ENCODE peak calls at places on chromosome 18, in eight cellular contexts. K, E, I, Y, U, G, Q and T are unnamed samples.

GRCh38 chr18:45324489-45325111 is 290.7 kb upstream of the SLC14A2 start:
- DNase-seq in K (peak), E (peak), I (peak), Y (peak), U (peak), G (peak), Q (no peak), T (no peak)

GRCh38 chr18:58213931-58214431 is 170.0 kb downstream of the NEDD4L start:
- DNase-seq in K (peak), E (no peak), I (peak), Y (peak), U (no peak), G (no peak), Q (no peak), T (no peak)

GRCh38 chr18:37598966-37599896 is 33.6 kb upstream of the CELF4 start:
- DNase-seq in K (no peak), E (no peak), I (no peak), Y (no peak), U (no peak), G (no peak), Q (no peak), T (no peak)

GRCh38 chr18:56165601-56166355 is 472.6 kb downstream of the TXNL1 start:
- DNase-seq in K (no peak), E (no peak), I (no peak), Y (peak), U (no peak), G (no peak), Q (no peak), T (no peak)

GRCh38 chr18:10420561-10421352 is 33.7 kb upstream of the APCDD1 start:
- DNase-seq in K (peak), E (no peak), I (no peak), Y (peak), U (no peak), G (no peak), Q (no peak), T (no peak)

GRCh38 chr18:52541056-52541455 is 201.1 kb downstream of the DCC start:
- DNase-seq in K (no peak), E (no peak), I (no peak), Y (no peak), U (no peak), G (no peak), Q (no peak), T (no peak)

GRCh38 chr18:48452863-48453323 is 43.7 kb upstream of the ZBTB7C start:
- DNase-seq in K (peak), E (no peak), I (no peak), Y (peak), U (peak), G (no peak), Q (no peak), T (no peak)

GRCh38 chr18:49613741-49614151 is 51.9 kb downstream of the LIPG start:
- DNase-seq in K (no peak), E (no peak), I (no peak), Y (peak), U (no peak), G (no peak), Q (no peak), T (no peak)

GRCh38 chr18:12012697-12013096 is 31.4 kb downstream of the IMPA2 start:
- DNase-seq in K (no peak), E (no peak), I (no peak), Y (no peak), U (no peak), G (no peak), Q (no peak), T (no peak)

GRCh38 chr18:35661483-35662146 is 80.1 kb downstream of the GALNT1 start:
- DNase-seq in K (no peak), E (no peak), I (no peak), Y (peak), U (no peak), G (no peak), Q (no peak), T (no peak)

GRCh38 chr18:70181015-70181414 is 24.5 kb downstream of the RTTN start:
- DNase-seq in K (peak), E (no peak), I (peak), Y (peak), U (no peak), G (no peak), Q (peak), T (no peak)

GRCh38 chr18:59961086-59961485 is 61.3 kb downstream of the PMAIP1 start:
- DNase-seq in K (no peak), E (no peak), I (no peak), Y (no peak), U (no peak), G (no peak), Q (no peak), T (no peak)

GRCh38 chr18:54260376-54261072 is 8.8 kb upstream of the POLI start:
- DNase-seq in K (peak), E (no peak), I (no peak), Y (no peak), U (no peak), G (no peak), Q (no peak), T (no peak)

GRCh38 chr18:54263904-54264336 is 5.4 kb upstream of the POLI start:
- DNase-seq in K (no peak), E (no peak), I (no peak), Y (no peak), U (no peak), G (no peak), Q (no peak), T (no peak)

GRCh38 chr18:54267688-54268087 is 1.6 kb upstream of the POLI start:
- DNase-seq in K (no peak), E (no peak), I (no peak), Y (no peak), U (no peak), G (no peak), Q (no peak), T (no peak)

GRCh38 chr18:54257015-54257414 is 12.3 kb upstream of the POLI start:
- DNase-seq in K (peak), E (no peak), I (no peak), Y (no peak), U (no peak), G (no peak), Q (no peak), T (peak)

GRCh38 chr18:54261894-54262293 is 7.4 kb upstream of the POLI start:
- DNase-seq in K (no peak), E (no peak), I (no peak), Y (no peak), U (no peak), G (no peak), Q (no peak), T (no peak)
- H3K9ac ChIP-seq in K (no peak), E (no peak), I (no peak), Y (no peak), U (no peak), G (no peak), Q (no peak), T (no peak)

GRCh38 chr18:50671376-50671775 is 111.5 kb downstream of the MAPK4 start:
- DNase-seq in K (no peak), E (no peak), I (no peak), Y (no peak), U (no peak), G (no peak), Q (no peak), T (no peak)
- H3K27ac ChIP-seq in K (no peak), E (no peak), I (no peak), Y (no peak), U (no peak), G (no peak), Q (no peak), T (no peak)

DNA sequence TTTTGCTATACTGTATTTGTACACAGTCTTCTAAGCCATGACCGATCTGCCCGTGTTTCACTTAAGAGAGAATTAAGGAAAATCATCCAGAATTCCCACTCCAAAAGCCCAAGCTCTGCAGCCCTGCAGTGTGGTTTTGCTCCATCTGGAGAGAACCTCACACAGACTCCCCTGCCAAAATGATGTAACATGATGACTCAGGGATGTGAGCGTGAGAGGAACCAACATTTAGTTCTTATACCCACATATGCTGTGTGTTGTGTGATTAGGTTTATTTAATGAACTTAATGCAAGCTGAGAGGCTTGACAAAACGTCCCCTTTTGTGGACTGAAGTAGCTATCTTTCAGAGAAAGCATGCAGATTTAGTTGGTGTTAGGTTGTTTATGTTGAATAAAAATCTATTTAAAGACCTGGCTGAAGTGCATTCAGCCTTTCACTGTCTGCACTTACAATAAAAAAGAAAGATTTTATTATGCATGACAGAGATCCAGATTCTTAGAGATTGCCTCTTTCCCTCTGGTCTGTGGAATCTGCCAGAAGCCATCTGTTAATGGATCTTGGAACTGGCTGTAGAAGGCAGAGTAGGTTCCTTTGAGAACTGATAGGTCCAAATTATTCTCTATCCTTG is 6.3 kb downstream of the RAB12 start:
- DNase-seq in K (peak), E (no peak), I (peak), Y (peak), U (no peak), G (no peak), Q (no peak), T (peak)
- H3K9ac ChIP-seq in K (peak), E (no peak), I (peak), Y (no peak), U (no peak), G (no peak), Q (no peak), T (peak)

GRCh38 chr18:43735570-43735969 is 458.3 kb upstream of the SYT4 start:
- DNase-seq in K (no peak), E (no peak), I (no peak), Y (peak), U (no peak), G (no peak), Q (no peak), T (no peak)
- H3K27ac ChIP-seq in K (no peak), E (no peak), I (no peak), Y (no peak), U (no peak), G (no peak), Q (no peak), T (no peak)

DNA sequence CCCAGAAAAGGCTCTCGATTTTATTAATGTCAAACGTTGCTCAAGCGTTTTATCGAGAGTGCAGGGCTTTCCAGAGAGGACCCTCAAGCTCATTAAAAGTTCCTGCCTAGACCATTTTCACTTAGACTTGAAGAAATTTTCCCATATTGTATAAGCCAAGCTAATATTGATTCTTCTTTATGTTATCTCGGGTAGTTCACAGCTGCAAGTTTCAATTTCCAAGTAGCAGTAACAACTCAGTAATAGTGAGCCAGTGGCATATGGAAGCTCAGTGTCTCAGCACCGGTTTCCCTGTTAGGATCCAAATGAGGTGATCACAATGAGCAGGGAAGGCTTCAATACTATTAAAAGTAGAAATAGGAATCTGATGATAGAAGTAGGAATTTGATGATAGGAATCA is 274.5 kb downstream of the TMX3 start:
- DNase-seq in K (peak), E (no peak), I (no peak), Y (no peak), U (no peak), G (no peak), Q (no peak), T (no peak)
- H3K9ac ChIP-seq in K (peak), E (no peak), I (peak), Y (no peak), U (no peak), G (no peak), Q (no peak), T (no peak)

GRCh38 chr18:27143580-27144287 is 41.4 kb downstream of the CHST9 start:
- DNase-seq in K (no peak), E (no peak), I (no peak), Y (no peak), U (peak), G (peak), Q (no peak), T (no peak)

GRCh38 chr18:27141876-27142275 is 43.2 kb downstream of the CHST9 start:
- DNase-seq in K (no peak), E (no peak), I (no peak), Y (no peak), U (no peak), G (no peak), Q (no peak), T (no peak)

GRCh38 chr18:27142891-27143290 is 42.2 kb downstream of the CHST9 start:
- DNase-seq in K (no peak), E (no peak), I (no peak), Y (no peak), U (no peak), G (no peak), Q (no peak), T (no peak)

GRCh38 chr18:27144672-27145071 is 40.4 kb downstream of the CHST9 start:
- DNase-seq in K (no peak), E (no peak), I (no peak), Y (no peak), U (no peak), G (no peak), Q (no peak), T (no peak)
- H3K27ac ChIP-seq in K (no peak), E (no peak), I (no peak), Y (no peak), U (no peak), G (no peak), Q (no peak), T (no peak)